ENCODE peak calls at places on chromosomes 5 and 9, in ten cellular contexts. D, Y, M, H, C, G, Z, N, O and W are unnamed samples.

GRCh38 chr9:116895956-116896355 is 208.9 kb downstream of the TRIM32 start:
- DNase-seq in Z (no peak), N (no peak), Y (no peak), C (no peak), M (no peak), D (no peak), H (no peak), O (no peak), G (no peak), W (no peak)

GRCh38 chr5:107814183-107814582 is 143.4 kb upstream of the EFNA5 start:
- DNase-seq in N (no peak), C (no peak), G (no peak), Z (no peak), O (no peak), H (no peak), D (no peak), Y (no peak), M (no peak), W (no peak)

GRCh38 chr9:94909250-94909894 is 182.9 kb downstream of the AOPEP start:
- DNase-seq in Z (no peak), Y (no peak), G (no peak), N (no peak), D (no peak), H (no peak), M (no peak), C (no peak), O (no peak), W (no peak)

GRCh38 chr5:97943036-97943435 is 760.0 kb upstream of the RIOK2 start:
- DNase-seq in Z (no peak), M (no peak), O (no peak), H (no peak), N (no peak), D (no peak), G (peak; percentile 5), C (no peak), Y (no peak), W (no peak)

GRCh38 chr9:10274983-10275382 is 337.8 kb downstream of the PTPRD start:
- DNase-seq in G (peak; percentile 32), C (no peak), H (peak; percentile 28), M (peak; percentile 35), N (no peak), D (no peak), Z (no peak), O (no peak), Y (no peak), W (no peak)

GRCh38 chr5:173242675-173243085 is 7.7 kb upstream of the NKX2-5 start:
- DNase-seq in Z (no peak), M (no peak), G (peak; percentile 73), C (no peak), D (no peak), Y (no peak), N (peak; percentile 72), H (no peak), O (no peak), W (no peak)

GRCh38 chr9:2597483-2597882 is 24.1 kb upstream of the VLDLR start:
- DNase-seq in Z (no peak), M (no peak), H (peak; percentile 25), D (no peak), Y (peak; percentile 2), N (no peak), G (no peak), C (peak; percentile 52), O (no peak), W (no peak)

GRCh38 chr9:127104465-127105311 is 17.7 kb downstream of the ANGPTL2 start:
- DNase-seq in Z (no peak), C (peak; percentile 25), O (no peak), G (peak; percentile 16), M (no peak), N (no peak), Y (peak; percentile 32), H (peak; percentile 52), D (no peak), W (no peak)

DNA sequence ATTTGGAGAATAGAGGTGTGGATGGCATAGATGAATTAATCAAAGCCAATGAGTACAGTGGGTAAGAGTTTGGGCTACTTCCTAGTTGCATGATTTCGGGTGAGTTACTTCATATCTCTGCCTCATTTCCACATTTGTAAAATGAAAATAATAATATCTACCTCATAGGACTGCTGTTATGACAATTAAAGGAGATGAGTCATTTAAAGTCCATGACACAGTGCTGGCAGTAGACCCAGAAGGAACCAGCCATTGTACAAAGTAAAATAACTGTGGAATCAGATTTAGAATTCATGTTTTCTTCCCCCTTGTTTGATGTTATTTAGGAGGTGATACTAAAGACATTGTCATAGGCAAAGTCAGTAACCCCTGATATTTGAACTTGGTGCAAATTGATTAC is 139.5 kb upstream of the SLC27A6 start:
- DNase-seq in H (peak; percentile 68), C (peak; percentile 56), G (no peak), M (peak; percentile 83), Y (peak; percentile 17), Z (no peak), N (no peak), O (peak; percentile 20), D (no peak), W (no peak)
- H4K20me1 ChIP-seq in H (no peaks in the 10 kb centered on the region), C (no peaks in the 10 kb centered on the region), G (no peaks in the 10 kb centered on the region), M (no peaks in the 10 kb centered on the region), Y (no peaks in the 10 kb centered on the region), Z (no peaks in the 10 kb centered on the region), N (no peaks in the 10 kb centered on the region), O (no peaks in the 10 kb centered on the region), D (no peaks in the 10 kb centered on the region), W (no peaks in the 10 kb centered on the region)

GRCh38 chr9:134052941-134053340 is 14.9 kb downstream of the BRD3 start:
- DNase-seq in D (no peak), H (no peak), N (no peak), O (no peak), C (no peak), Z (no peak), Y (no peak), G (no peak), M (no peak), W (no peak)
- H4K20me1 ChIP-seq in D (peaks cover 4% of the 10 kb centered on the region), H (no peaks in the 10 kb centered on the region), N (peaks cover 41% of the 10 kb centered on the region), O (peaks cover 77% of the 10 kb centered on the region), C (no peaks in the 10 kb centered on the region), Z (no peaks in the 10 kb centered on the region), Y (peaks cover 42% of the 10 kb centered on the region), G (no peaks in the 10 kb centered on the region), M (no peaks in the 10 kb centered on the region), W (no peaks in the 10 kb centered on the region)

GRCh38 chr5:151036556-151036955 is 16.2 kb downstream of the GPX3 start:
- DNase-seq in G (no peak), Y (no peak), H (no peak), Z (no peak), N (no peak), D (no peak), M (no peak), O (no peak), C (no peak), W (no peak)

GRCh38 chr5:151031554-151031953 is 11.2 kb downstream of the GPX3 start:
- DNase-seq in H (no peak), M (no peak), G (no peak), D (no peak), C (no peak), N (no peak), Z (no peak), Y (no peak), O (no peak), W (no peak)

GRCh38 chr5:151033217-151033934 is 13.0 kb downstream of the GPX3 start:
- DNase-seq in G (no peak), H (no peak), M (no peak), Z (no peak), Y (no peak), C (no peak), N (no peak), D (no peak), O (no peak), W (no peak)

GRCh38 chr5:151037561-151038291 is 17.3 kb downstream of the GPX3 start:
- DNase-seq in O (peak; percentile 64), C (peak; percentile 82), Y (peak; percentile 75), D (no peak), M (peak; percentile 86), Z (no peak), G (no peak), N (no peak), H (peak; percentile 87), W (no peak)

DNA sequence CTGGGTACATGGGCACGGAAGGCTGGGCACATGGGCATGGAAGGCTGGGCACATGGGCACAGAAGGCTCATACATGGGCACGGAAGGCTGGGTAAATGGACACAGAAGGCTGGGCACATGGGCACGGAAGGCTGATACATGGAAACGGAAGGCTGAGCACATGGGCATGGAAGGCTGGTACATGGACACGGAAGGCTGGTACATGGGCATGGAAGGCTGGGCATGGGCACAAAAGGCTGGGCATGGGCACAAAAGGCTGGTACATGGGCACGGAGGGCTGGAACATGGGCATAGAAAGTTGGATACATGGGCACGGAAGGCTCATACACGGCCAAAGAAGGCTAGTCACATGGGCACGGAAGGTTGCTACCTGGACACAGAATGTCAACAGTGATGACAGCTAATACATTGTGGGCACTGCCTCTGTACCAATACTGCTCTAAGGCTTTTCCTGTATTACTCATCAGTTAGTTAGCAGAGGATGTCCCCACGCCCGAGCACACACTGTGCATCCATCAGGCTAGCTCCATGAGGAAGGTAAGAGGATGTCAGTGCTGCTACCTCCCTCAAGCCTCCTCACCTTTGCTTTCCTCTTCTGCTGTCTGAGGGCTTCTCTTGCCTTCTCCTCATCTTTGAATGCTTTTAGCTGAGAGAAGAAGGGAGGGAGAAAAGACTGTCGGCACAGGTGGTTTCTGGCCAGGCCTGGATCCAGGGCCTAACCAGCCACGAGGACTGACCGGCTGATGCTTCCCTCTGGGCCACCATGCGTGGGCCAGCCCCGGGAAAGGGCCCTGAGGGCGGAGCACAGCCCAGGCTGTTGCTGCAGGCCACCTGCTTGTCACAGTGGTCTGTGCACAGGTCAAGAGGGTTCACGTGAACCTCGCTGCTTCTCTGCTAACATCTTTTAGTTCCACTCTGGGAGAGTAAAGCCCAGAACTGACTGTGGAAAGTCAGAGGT is 14.3 kb downstream of the GPX3 start:
- DNase-seq in H (no peak), D (no peak), Y (no peak), O (no peak), C (peak; percentile 30), N (no peak), Z (no peak), M (no peak), G (no peak), W (no peak)
- H4K20me1 ChIP-seq in H (no peaks in the 10 kb centered on the region), D (no peaks in the 10 kb centered on the region), Y (peaks cover 22% of the 10 kb centered on the region), O (peaks cover 19% of the 10 kb centered on the region), C (no peaks in the 10 kb centered on the region), N (peaks cover 5% of the 10 kb centered on the region), Z (no peaks in the 10 kb centered on the region), M (no peaks in the 10 kb centered on the region), G (no peaks in the 10 kb centered on the region), W (no peaks in the 10 kb centered on the region)

DNA sequence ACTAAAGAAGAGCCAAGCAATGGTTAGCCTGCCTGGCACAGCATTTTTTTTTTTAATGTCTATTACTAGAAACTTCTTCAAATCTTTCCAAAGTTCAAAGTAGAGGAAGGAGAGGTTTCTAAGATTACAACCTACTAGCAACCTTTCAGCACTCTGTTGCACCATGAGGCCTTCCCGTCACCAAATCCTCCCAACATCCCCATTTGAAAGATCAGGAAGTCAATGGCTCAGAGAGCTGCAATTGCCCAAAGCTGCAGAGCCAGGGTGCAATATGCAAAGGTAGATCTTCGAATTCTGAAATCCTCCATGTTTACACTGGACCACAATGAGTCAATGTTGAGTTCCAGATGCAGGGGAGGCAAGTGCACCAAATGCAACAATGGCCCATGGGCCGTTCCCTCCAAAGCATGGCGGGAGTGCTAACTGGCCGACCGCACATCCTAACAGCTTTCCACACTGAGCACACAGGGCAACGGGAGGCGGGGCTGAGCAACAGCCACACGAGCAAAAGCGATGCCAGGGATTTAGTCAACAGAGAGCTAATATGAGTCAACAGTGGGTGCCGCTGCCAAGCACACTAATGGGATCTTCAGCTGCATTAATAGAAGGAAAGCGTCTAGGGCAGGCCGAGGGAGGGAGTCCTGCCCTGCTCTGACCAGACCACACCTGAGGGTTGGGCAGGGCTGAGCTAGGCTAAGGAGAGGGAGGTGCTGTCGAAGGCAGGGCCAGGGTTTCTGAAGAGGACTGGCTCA is 4.8 kb downstream of the EPB41L4B start:
- DNase-seq in M (no peak), C (peak; percentile 99), N (no peak), H (peak; percentile 56), D (no peak), Z (peak; percentile 92), Y (peak; percentile 18), G (peak; percentile 50), O (peak; percentile 80), W (no peak)
- H4K20me1 ChIP-seq in M (no peaks in the 10 kb centered on the region), C (no peaks in the 10 kb centered on the region), N (peaks cover 13% of the 10 kb centered on the region), H (no peaks in the 10 kb centered on the region), D (no peaks in the 10 kb centered on the region), Z (no peaks in the 10 kb centered on the region), Y (no peaks in the 10 kb centered on the region), G (peaks cover 20% of the 10 kb centered on the region), O (peaks cover 2% of the 10 kb centered on the region), W (no peaks in the 10 kb centered on the region)